ENCODE peak calls at places on chromosomes 12 and 14, in four cellular contexts. U is PC-3, O is left ventricle myocardium inferior, D is astrocyte of the spinal cord. J is an unnamed sample.

GRCh38 chr12:132289356-132290202 is 39.8 kb downstream of the GALNT9 start:
- DNase-seq in O (no peak), U (peak; percentile 68), D (no peak), J (no peak)

GRCh38 chr14:24435998-24436354 is 6.2 kb downstream of the KHNYN start:
- DNase-seq in U (no peak), D (no peak), O (no peak), J (no peak)

GRCh38 chr14:21095430-21096205 is 2.8 kb downstream of the ZNF219 start:
- DNase-seq in U (no peak), D (no peak), O (no peak), J (no peak)

GRCh38 chr14:104787736-104788532 is 7.6 kb downstream of the AKT1 start:
- DNase-seq in O (peak; percentile 53), D (no peak), U (no peak), J (no peak)

GRCh38 chr14:23118506-23119361 is at the start of gene CEBPE:
- DNase-seq in D (no peak), O (no peak), U (no peak), J (no peak)

GRCh38 chr12:93415723-93416464 is 25.9 kb downstream of the UBE2N start:
- DNase-seq in U (no peak), D (peak; percentile 86), O (no peak), J (no peak)

GRCh38 chr14:35533357-35534129 is 421 bp upstream of the INSM2 start:
- DNase-seq in U (peak; percentile 69), D (peak; percentile 45), O (peak; percentile 49), J (peak; percentile 22)

GRCh38 chr14:91599966-91600365 is 89.9 kb upstream of the PPP4R3A start:
- DNase-seq in U (no peak), D (no peak), O (no peak), J (no peak)

GRCh38 chr12:5478081-5478706 is 46.3 kb downstream of the NTF3 start:
- DNase-seq in U (no peak), D (peak; percentile 11), O (no peak), J (no peak)

DNA sequence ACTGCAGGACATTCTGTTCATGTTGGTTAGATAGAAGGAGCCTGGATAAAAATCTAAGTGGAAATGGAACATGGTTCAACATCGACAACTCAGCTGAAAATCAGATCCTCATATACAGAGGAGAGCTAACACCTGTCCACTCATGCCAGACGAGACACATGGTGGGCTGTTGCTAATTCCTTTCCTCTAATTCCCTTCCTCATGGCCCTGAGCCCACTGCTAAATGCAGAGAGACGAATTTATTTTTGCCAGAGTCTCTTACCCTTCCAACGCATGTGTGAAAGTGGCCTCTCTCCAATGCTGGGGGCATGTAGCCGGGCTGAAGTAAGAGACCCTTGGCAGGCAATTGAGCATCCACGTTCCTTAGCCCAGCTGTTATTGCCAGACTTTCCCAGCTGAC is 28.8 kb downstream of the CORO1C start:
- DNase-seq in D (no peak), U (no peak), O (no peak), J (no peak)
- H3K4me3 ChIP-seq in D (no peak overlapping the region), U (no peak overlapping the region), O (peak overlapping the region; percentile 14), J (no peak overlapping the region)

GRCh38 chr14:50957296-50957695 is 13.0 kb upstream of the PYGL start:
- DNase-seq in O (no peak), D (peak; percentile 44), U (peak; percentile 27), J (no peak)

GRCh38 chr14:50953497-50953896 is 9.2 kb upstream of the PYGL start:
- DNase-seq in U (no peak), O (no peak), D (no peak), J (no peak)

GRCh38 chr14:50954811-50955372 is 10.6 kb upstream of the PYGL start:
- DNase-seq in O (no peak), U (peak; percentile 82), D (peak; percentile 75), J (peak; percentile 88)

GRCh38 chr14:50951032-50951431 is 6.7 kb upstream of the PYGL start:
- DNase-seq in O (no peak), D (no peak), U (no peak), J (no peak)

DNA sequence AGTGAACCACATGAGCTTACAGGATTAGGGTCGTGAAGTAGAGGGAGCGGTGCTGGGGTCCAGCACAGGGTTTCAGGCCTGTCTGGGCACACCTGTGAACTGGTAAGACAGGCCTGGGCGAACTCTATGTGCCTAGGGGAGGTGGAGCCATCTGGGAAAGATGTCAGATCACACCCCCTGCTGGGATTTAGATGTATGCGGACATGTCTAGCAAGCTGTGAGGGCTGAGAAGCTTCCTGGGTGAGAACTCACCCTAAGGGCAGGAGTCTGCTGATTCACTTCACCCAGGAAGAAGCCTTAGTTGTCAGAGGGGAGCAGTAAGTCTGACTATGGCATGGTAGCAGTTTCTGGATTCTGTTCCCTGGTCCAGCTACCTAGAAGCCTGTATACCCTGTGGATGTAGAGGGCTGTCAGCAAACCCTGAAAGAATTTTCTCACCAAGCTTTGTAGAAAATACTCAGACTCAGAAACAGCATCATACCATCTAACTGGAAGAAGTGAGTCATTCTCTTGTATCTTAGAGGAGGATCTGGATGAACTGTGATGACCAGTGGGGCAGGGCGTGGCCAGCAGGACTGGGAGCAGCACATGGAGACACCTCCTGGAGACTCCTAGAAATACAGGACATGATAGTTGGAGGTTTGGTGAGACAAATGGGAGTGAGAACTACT is 11.2 kb upstream of the PYGL start:
- DNase-seq in U (peak; percentile 96), O (peak; percentile 43), D (peak; percentile 90), J (peak; percentile 100)
- TF ChIP-seq CTCF in U (peak; percentile 76), O (peak; percentile 28), D (peak; percentile 49), J (peak; percentile 63)

GRCh38 chr12:571795-572531 is 91.3 kb downstream of the NINJ2 start:
- DNase-seq in U (peak; percentile 32), D (no peak), O (peak; percentile 76), J (peak; percentile 16)

GRCh38 chr12:572532-572899 is 90.7 kb downstream of the NINJ2 start:
- DNase-seq in D (no peak), U (no peak), O (no peak), J (peak; percentile 56)

GRCh38 chr12:569803-570236 is 93.4 kb downstream of the NINJ2 start:
- DNase-seq in O (peak; percentile 91), D (peak; percentile 83), U (peak; percentile 80), J (peak; percentile 44)

GRCh38 chr12:570237-570925 is 92.9 kb downstream of the NINJ2 start:
- DNase-seq in U (peak; percentile 81), D (peak; percentile 85), O (peak; percentile 81), J (peak; percentile 78)

DNA sequence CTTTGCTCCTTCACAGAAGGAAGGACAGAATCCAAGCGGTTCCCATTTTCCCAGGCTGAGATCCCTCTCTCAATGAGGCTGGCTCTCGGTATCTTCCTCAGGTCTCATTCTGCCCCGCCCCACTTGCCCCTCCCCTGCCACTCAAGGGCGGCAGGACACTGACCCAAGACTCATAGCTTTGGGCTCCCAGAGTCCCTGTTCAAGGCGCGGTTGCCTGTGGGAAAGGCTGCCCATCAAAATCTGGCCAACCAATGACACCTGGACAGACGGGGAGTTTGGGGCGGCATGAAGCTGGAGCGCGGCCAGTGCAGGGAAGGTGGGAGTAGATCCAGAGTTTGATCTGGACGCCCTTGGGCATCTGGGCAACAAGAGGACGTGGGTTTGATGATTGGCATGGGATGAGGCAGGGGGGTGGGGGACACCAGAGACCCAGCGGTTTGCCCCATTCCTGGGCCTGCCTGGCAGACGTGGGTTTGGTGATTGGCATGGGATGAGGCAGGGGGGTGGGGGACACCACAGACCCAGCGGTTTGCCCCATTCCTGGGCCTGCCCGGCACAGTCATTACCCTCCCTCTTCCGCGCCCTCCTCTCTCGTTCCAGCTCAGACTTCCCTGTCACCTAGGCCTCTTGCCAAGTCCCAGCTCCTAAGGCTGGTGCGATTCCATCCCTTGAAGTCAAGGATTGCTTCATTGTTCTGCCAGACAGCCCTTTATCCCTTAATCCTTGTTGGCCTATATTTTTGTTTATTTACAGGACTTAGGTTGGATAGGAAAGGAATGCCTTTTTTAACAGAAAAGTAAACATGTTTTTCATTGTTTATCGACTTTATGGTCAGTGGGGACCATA is 92.1 kb downstream of the NINJ2 start:
- DNase-seq in U (peak; percentile 85), D (peak; percentile 63), O (peak; percentile 73), J (peak; percentile 88)
- H3K4me3 ChIP-seq in U (peak overlapping the region; percentile 87), D (peak overlapping the region; percentile 58), O (peak overlapping the region; percentile 74), J (peak overlapping the region; percentile 42)

GRCh38 chr12:78562358-78563205 is 302.0 kb upstream of the SYT1 start:
- DNase-seq in D (peak; percentile 17), U (peak; percentile 44), O (no peak), J (peak; percentile 39)
- TF ChIP-seq CTCF in D (peak; percentile 45), U (peak; percentile 72), O (peak; percentile 7), J (peak; percentile 37)

DNA sequence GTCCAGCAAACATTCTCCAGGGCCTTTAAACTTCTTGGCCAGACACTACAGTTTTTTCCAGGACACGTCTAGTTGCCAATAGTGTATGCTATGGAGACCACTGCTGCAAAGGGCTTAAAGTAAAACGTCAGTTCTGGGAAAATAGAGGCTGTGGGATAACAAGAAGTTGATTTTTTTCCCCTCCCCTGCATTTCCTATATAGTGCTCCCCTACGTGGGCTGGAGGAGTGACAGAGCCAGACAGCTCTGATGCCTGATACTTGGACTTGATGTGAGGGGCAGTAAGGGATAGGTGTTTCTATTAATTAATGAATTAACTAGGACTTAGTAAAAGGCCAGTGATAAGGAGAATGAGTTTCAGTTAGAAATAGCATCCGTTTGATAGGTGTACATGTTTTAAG is 2.4 kb downstream of the ACVR1B start:
- DNase-seq in D (no peak), U (no peak), O (no peak), J (no peak)
- H3K4me3 ChIP-seq in D (no peak overlapping the region), U (peak overlapping the region; percentile 98), O (peak overlapping the region; percentile 91), J (no peak overlapping the region)

DNA sequence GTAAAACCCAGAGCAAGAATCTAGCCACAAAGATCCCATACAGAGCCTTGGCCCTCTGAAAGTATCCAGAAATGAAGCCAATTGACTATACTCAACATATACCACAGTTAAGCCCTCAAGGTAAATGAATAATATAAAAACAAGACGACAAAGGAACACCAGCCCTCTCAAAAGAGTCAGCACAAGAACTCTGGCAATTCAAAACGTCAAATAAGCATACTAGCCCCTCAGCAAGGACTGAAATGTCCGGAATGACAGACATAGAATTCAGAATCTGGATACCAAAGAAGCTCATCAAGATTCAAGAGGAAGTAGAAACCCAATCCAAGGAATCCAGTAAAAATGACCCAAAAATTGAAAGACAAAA is 49.9 kb downstream of the GTF2A1 start:
- DNase-seq in D (no peak), U (no peak), O (no peak), J (no peak)
- TF ChIP-seq CTCF in D (no peak), U (no peak), O (no peak), J (no peak)